ENCODE peak calls at places on chromosomes 7 and 10, in eight cellular contexts. S is GM12865; K is activated CD4-positive, alpha-beta T cell treated with anti-CD3 and anti-CD28 coated beads, Interleukin-2, amount 50 U/mL, for 1 hour; P is fibroblast of lung; O is A172; N is activated naive CD4-positive, alpha-beta T cell; Q is activated effector memory CD4-positive, alpha-beta T cell treated with Interleukin-2 at 50 U/mL for 16 hours; B is iris pigment epithelial cell. A is an unnamed sample.

GRCh38 chr7:601573-602340 is 82.1 kb upstream of the PDGFA start:
- DNase-seq in S (peak), K (peak), P (no peak), O (peak), N (peak), Q (peak), B (peak), A (no peak)

GRCh38 chr7:55555160-55555559 is 17.1 kb downstream of the VOPP1 start:
- DNase-seq in S (no peak), K (no peak), P (no peak), O (no peak), N (no peak), Q (no peak), B (no peak), A (no peak)

GRCh38 chr7:128840326-128841170 is 10.3 kb downstream of the FLNC start:
- DNase-seq in S (no peak), K (no peak), P (no peak), O (no peak), N (no peak), Q (no peak), B (no peak), A (no peak)

GRCh38 chr7:29564455-29565185 is 985 bp downstream of the PRR15 start:
- DNase-seq in S (no peak), K (no peak), P (peak), O (peak), N (no peak), Q (no peak), B (peak), A (peak)

GRCh38 chr7:51010534-51010933 is 227.8 kb upstream of the GRB10 start:
- DNase-seq in S (no peak), K (no peak), P (no peak), O (peak), N (no peak), Q (no peak), B (no peak), A (no peak)

GRCh38 chr10:103281753-103282152 is 4.8 kb downstream of the INA start:
- DNase-seq in S (no peak), K (no peak), P (peak), O (no peak), N (no peak), Q (no peak), B (peak), A (no peak)

GRCh38 chr7:92872701-92873100 is 36.3 kb upstream of the CDK6 start:
- DNase-seq in S (no peak), K (no peak), P (peak), O (peak), N (no peak), Q (no peak), B (no peak), A (no peak)

GRCh38 chr7:85554294-85554877 is 367.5 kb upstream of the SEMA3D start:
- DNase-seq in S (peak), K (no peak), P (peak), O (peak), N (no peak), Q (no peak), B (peak), A (peak)

GRCh38 chr10:11437391-11438241 is 173.8 kb downstream of the USP6NL start:
- DNase-seq in S (no peak), K (no peak), P (no peak), O (no peak), N (no peak), Q (no peak), B (no peak), A (no peak)

GRCh38 chr10:119159332-119159731 is 6.2 kb downstream of the SFXN4 start:
- DNase-seq in S (no peak), K (no peak), P (no peak), O (no peak), N (no peak), Q (no peak), B (no peak), A (no peak)

GRCh38 chr10:52455095-52455494 is 141.0 kb downstream of the DKK1 start:
- DNase-seq in S (no peak), K (no peak), P (no peak), O (peak), N (no peak), Q (no peak), B (peak), A (no peak)

GRCh38 chr7:18846765-18847215 is 270.6 kb downstream of the TWIST1 start:
- DNase-seq in S (no peak), K (no peak), P (no peak), O (no peak), N (no peak), Q (no peak), B (no peak), A (no peak)